ENCODE peak calls at places on chromosomes 3 and 15, in six cellular contexts. Y is GM04504; W is left ventricle myocardium inferior; N is tibial artery; Z is activated gamma-delta T cell treated with anti-CD3 and anti-CD28 coated beads, Interleukin-2, amount 50 U/mL, for 16 hours; D is lower lobe of right lung. V is an unnamed sample.

GRCh38 chr15:49734831-49735508 is 114.1 kb downstream of the DTWD1 start:
- DNase-seq in Z (no peak), Y (no peak), D (no peak), W (no peak), N (no peak), V (no peak)

GRCh38 chr15:45320581-45320980 is 57.8 kb downstream of the GATM start:
- DNase-seq in Z (no peak), Y (no peak), N (no peak), D (no peak), W (no peak), V (no peak)

GRCh38 chr15:60275624-60276023 is 122.2 kb downstream of the ANXA2 start:
- DNase-seq in D (no peak), N (no peak), Y (no peak), W (no peak), Z (no peak), V (no peak)

GRCh38 chr3:44995142-44995770 is 19.2 kb downstream of the EXOSC7 start:
- DNase-seq in D (no peak), W (no peak), N (peak; percentile 74), Z (no peak), Y (peak; percentile 61), V (no peak)

GRCh38 chr3:197202694-197203093 is 95.7 kb downstream of the DLG1 start:
- DNase-seq in D (no peak), Y (no peak), Z (no peak), W (no peak), N (no peak), V (no peak)

GRCh38 chr15:63583027-63583426 is 14.2 kb upstream of the FBXL22 start:
- DNase-seq in N (no peak), Y (peak; percentile 75), D (no peak), Z (no peak), W (no peak), V (no peak)

GRCh38 chr3:190486201-190486865 is 27.6 kb upstream of the IL1RAP start:
- DNase-seq in Z (no peak), N (no peak), W (no peak), Y (no peak), D (no peak), V (no peak)

GRCh38 chr3:5657109-5657508 is 469.6 kb downstream of the EDEM1 start:
- DNase-seq in W (no peak), N (no peak), D (no peak), Y (no peak), Z (no peak), V (no peak)

GRCh38 chr3:84601303-84601702 is 357.5 kb upstream of the CADM2 start:
- DNase-seq in D (no peak), W (no peak), Y (no peak), N (no peak), Z (no peak), V (no peak)

GRCh38 chr3:46416134-46417119 is 9.4 kb downstream of the CCRL2 start:
- DNase-seq in Z (no peak), D (no peak), Y (no peak), N (no peak), W (no peak), V (no peak)

GRCh38 chr3:153247331-153248311 is 85.6 kb downstream of the RAP2B start:
- DNase-seq in D (no peak), N (no peak), Z (no peak), W (no peak), Y (no peak), V (no peak)

GRCh38 chr15:39118510-39118909 is 462.4 kb upstream of the THBS1 start:
- DNase-seq in Y (peak; percentile 91), Z (no peak), W (no peak), N (no peak), D (no peak), V (no peak)

GRCh38 chr3:9884555-9885165 is 4.6 kb upstream of the CIDEC start:
- DNase-seq in D (no peak), N (no peak), Y (peak; percentile 68), Z (no peak), W (no peak), V (no peak)

GRCh38 chr3:56019490-56019889 is 448.8 kb downstream of the ERC2 start:
- DNase-seq in W (peak; percentile 24), Y (no peak), N (no peak), Z (no peak), D (no peak), V (no peak)

GRCh38 chr3:51716805-51717204 is 9.9 kb downstream of the GRM2 start:
- DNase-seq in Z (no peak), D (no peak), Y (no peak), N (no peak), W (no peak), V (no peak)

GRCh38 chr15:96087180-96087886 is 243.2 kb upstream of the NR2F2 start:
- DNase-seq in N (no peak), D (no peak), Y (no peak), W (no peak), Z (no peak), V (no peak)